ENCODE peak calls at places on chromosomes 3 and 15, in four cellular contexts. O is psoas muscle, D is left ventricle myocardium inferior, E is WERI-Rb-1. F is an unnamed sample.

GRCh38 chr3:100899440-100900091 is 93.7 kb downstream of the ABI3BP start:
- DNase-seq in O (no peak), D (no peak), E (no peak), F (no peak)

GRCh38 chr3:197354195-197355059 is 56.0 kb upstream of the DLG1 start:
- DNase-seq in O (peak; percentile 89), D (peak; percentile 61), E (peak; percentile 87), F (peak; percentile 69)

GRCh38 chr15:100592898-100593297 is 9.1 kb downstream of the LINS1 start:
- DNase-seq in O (no peak), D (no peak), E (no peak), F (no peak)

GRCh38 chr3:50154840-50155490 is at the start of gene SEMA3F:
- DNase-seq in O (peak; percentile 84), D (peak; percentile 63), E (no peak), F (peak; percentile 76)

GRCh38 chr3:156497326-156497725 is 57.6 kb downstream of the SSR3 start:
- DNase-seq in O (no peak), D (no peak), E (no peak), F (no peak)

GRCh38 chr15:62211348-62211747 is 46.3 kb upstream of the C2CD4B start:
- DNase-seq in O (no peak), D (no peak), E (no peak), F (no peak)

GRCh38 chr15:65659502-65660052 is 37.8 kb downstream of the SLC24A1 start:
- DNase-seq in O (no peak), D (no peak), E (no peak), F (no peak)

GRCh38 chr15:64163662-64164362 is 990 bp upstream of the PPIB start:
- DNase-seq in O (no peak), D (no peak), E (no peak), F (peak; percentile 40)

GRCh38 chr3:47892284-47892683 is 89.3 kb downstream of the DHX30 start:
- DNase-seq in O (no peak), D (no peak), E (no peak), F (no peak)

GRCh38 chr15:78004919-78005634 is 72.4 kb downstream of the TBC1D2B start:
- DNase-seq in O (peak; percentile 93), D (peak; percentile 83), E (no peak), F (peak; percentile 56)

GRCh38 chr3:4979401-4980228 is at the start of gene BHLHE40:
- DNase-seq in O (no peak), D (peak; percentile 46), E (no peak), F (no peak)

GRCh38 chr15:72680931-72681330 is 5.1 kb downstream of the HIGD2B start:
- DNase-seq in O (no peak), D (no peak), E (no peak), F (no peak)

GRCh38 chr3:50417637-50418033 is 58.3 kb upstream of the TMEM115 start:
- DNase-seq in O (no peak), D (no peak), E (no peak), F (no peak)

GRCh38 chr3:159950156-159950898 is 38.3 kb upstream of the IL12A start:
- DNase-seq in O (no peak), D (no peak), E (no peak), F (no peak)

GRCh38 chr3:63639821-63640220 is 12.7 kb upstream of the SNTN start:
- DNase-seq in O (no peak), D (no peak), E (no peak), F (no peak)

GRCh38 chr3:169678122-169678521 is 14.6 kb upstream of the MECOM start:
- DNase-seq in O (no peak), D (no peak), E (no peak), F (no peak)

GRCh38 chr3:11328196-11328945 is 56.2 kb downstream of the ATG7 start:
- DNase-seq in O (no peak), D (no peak), E (no peak), F (no peak)

GRCh38 chr3:11317300-11317699 is 45.1 kb downstream of the ATG7 start:
- DNase-seq in O (no peak), D (no peak), E (no peak), F (no peak)

GRCh38 chr3:11323827-11324226 is 51.6 kb downstream of the ATG7 start:
- DNase-seq in O (no peak), D (no peak), E (no peak), F (no peak)

GRCh38 chr3:11327619-11328018 is 55.4 kb downstream of the ATG7 start:
- DNase-seq in O (no peak), D (no peak), E (no peak), F (no peak)

DNA sequence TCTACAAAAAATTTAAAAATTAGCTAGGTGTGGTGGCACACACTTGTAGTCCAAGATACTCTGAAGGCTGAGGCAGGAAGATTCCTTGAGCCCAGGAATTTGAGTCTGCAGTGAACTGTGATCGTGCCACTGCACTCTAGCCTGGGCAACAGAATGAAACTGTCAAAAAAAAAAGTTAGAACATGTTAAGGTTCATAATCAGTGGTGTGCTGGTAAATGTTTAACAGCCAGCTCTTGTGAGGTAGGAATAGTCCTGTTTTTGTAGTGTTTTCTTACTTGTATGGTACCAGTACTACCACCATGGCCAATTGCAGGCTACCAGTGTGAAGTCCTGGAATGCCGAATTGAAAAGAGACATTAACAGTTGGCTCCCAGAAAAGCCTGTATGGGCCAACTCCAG is 50.7 kb downstream of the ATG7 start:
- DNase-seq in O (no peak), D (no peak), E (no peak), F (no peak)
- H3K36me3 ChIP-seq in O (peaks cover 10% of the 10 kb centered on the region), D (peaks cover 57% of the 10 kb centered on the region), E (peaks cover 17% of the 10 kb centered on the region), F (no peaks in the 10 kb centered on the region)

GRCh38 chr15:67400890-67401289 is 120.0 kb upstream of the C15orf61 start:
- DNase-seq in O (no peak), D (no peak), E (no peak), F (no peak)

GRCh38 chr15:67399925-67400324 is 121.0 kb upstream of the C15orf61 start:
- DNase-seq in O (no peak), D (no peak), E (no peak), F (no peak)

GRCh38 chr15:67397139-67397538 is 123.8 kb upstream of the C15orf61 start:
- DNase-seq in O (no peak), D (no peak), E (no peak), F (no peak)

GRCh38 chr15:67396109-67396508 is 124.8 kb upstream of the C15orf61 start:
- DNase-seq in O (no peak), D (no peak), E (no peak), F (no peak)
- TF ChIP-seq CTCF in O (no peak), D (no peak), E (no peak), F (no peak)

DNA sequence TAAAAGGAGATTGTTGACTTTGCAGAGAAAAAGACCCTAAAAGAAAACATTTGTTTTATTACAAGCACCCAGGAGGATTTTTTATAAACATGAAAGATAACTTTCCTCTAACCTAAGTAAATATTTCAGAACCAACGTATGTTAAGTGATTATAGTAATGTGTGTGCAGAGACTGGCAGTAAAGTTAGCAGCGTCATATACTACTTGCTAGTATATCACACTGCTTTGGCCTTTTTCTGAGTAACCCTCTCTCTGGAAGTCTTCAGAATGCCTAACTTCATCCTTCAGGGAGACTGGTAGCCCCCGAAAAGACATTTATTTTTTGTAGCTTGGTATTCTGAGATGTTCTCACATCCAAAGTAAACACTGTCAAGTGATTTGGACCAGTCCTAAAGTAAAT is 17.9 kb downstream of the UBE2E1 start:
- DNase-seq in O (no peak), D (no peak), E (no peak), F (no peak)
- H3K36me3 ChIP-seq in O (no peaks in the 10 kb centered on the region), D (no peaks in the 10 kb centered on the region), E (no peaks in the 10 kb centered on the region), F (no peaks in the 10 kb centered on the region)

GRCh38 chr3:38130219-38130618 is 6.7 kb downstream of the ACAA1 start:
- DNase-seq in O (no peak), D (no peak), E (no peak), F (no peak)

GRCh38 chr3:38133209-38133556 is 3.7 kb downstream of the ACAA1 start:
- DNase-seq in O (no peak), D (no peak), E (no peak), F (no peak)

GRCh38 chr3:38130631-38131065 is 6.3 kb downstream of the ACAA1 start:
- DNase-seq in O (no peak), D (no peak), E (no peak), F (peak; percentile 39)

GRCh38 chr3:38133557-38134405 is 3.1 kb downstream of the ACAA1 start:
- DNase-seq in O (no peak), D (no peak), E (no peak), F (peak; percentile 45)

DNA sequence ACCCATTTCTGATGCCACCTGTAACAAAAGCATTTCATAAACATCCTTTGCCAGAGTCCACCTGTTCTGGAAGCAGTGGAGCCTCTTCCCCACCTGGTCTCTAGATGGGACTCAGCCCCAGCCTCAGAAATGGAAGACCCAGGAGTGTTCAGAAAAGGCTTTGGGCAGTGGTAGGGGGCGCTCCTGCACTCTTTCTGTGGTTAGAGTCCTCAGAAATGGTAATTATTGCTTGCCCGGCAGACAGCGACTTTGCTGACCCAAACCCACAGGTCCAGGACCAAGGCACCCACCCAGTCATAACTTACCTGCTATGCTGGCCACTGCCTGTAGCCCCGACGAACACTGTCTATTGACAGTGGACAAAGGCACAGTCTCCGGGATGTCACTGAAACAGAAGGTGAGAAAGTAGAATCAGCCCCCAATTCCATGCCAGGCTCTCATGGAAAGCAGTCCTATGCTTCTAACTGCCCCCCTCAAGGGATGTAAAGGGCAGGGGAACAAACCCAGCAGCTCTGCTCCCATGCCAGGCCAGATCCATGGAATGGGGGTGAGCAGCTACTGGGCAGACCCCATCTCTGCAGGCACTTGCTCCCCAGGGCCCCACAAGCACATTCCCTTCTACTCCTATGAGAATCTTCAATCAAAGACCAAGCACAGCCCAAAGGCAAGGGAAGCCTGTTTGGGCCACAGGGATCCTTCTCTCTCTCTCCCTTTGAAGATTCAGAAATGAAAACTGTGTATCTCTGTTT is 5.1 kb downstream of the ACAA1 start:
- DNase-seq in O (no peak), D (no peak), E (peak; percentile 75), F (peak; percentile 37)
- TF ChIP-seq CTCF in O (peak; percentile 8), D (peak; percentile 27), E (peak; percentile 80), F (no peak)

DNA sequence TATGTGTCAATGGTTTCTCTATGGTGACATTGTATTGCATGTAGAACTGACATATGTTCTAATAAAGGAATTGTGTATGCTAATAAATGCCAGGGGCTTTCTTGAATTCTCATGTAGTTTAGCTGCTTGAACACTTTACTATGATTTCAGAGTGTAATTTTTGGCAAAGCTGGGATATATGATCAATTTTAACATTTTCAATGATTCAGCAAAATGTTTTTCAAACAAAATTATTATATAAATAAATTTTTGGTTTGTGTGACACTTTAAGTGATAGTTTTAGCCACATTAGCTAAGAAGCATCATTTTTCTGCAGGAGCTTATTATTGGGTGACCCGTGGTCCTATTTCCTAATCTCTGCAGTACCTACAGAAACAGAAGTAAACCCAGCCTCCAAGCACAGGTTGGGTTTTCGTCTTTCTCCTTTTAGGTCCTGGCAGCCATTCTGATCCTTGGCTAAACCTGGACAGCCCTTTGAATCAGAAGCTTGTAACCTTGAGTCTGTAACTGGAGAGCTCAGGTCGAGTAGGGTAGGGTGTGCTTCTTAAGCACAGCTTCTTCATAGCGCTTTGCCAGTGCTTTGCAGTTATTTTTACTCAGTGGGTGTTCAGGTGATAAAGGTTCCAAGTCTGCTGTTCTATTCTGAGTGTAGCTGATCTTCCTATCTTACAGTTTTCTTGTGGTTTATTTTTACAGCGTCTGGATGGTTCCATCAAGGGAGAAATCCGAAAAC is 74.2 kb downstream of the CHD2 start:
- DNase-seq in O (no peak), D (no peak), E (no peak), F (no peak)
- H3K36me3 ChIP-seq in O (peaks cover 5% of the 10 kb centered on the region), D (peaks cover 87% of the 10 kb centered on the region), E (peaks cover 91% of the 10 kb centered on the region), F (peaks cover 30% of the 10 kb centered on the region)

GRCh38 chr3:154098396-154098795 is 22.8 kb upstream of the ARHGEF26 start:
- DNase-seq in O (no peak), D (no peak), E (no peak), F (no peak)

GRCh38 chr3:154101250-154101649 is 19.9 kb upstream of the ARHGEF26 start:
- DNase-seq in O (no peak), D (no peak), E (no peak), F (no peak)

GRCh38 chr3:154090116-154090420 is 31.1 kb upstream of the ARHGEF26 start:
- DNase-seq in O (no peak), D (no peak), E (no peak), F (peak; percentile 15)

GRCh38 chr3:154100556-154100955 is 20.6 kb upstream of the ARHGEF26 start:
- DNase-seq in O (no peak), D (no peak), E (no peak), F (no peak)

GRCh38 chr3:154095832-154096421 is 25.3 kb upstream of the ARHGEF26 start:
- DNase-seq in O (no peak), D (no peak), E (no peak), F (peak; percentile 34)
- TF ChIP-seq CTCF in O (peak; percentile 33), D (peak; percentile 54), E (peak; percentile 9), F (no peak)